ENCODE peak calls at places on chromosomes 1 and 21, in five cellular contexts. O is AG10803, G is adrenal gland, X is kidney epithelial cell, D is lung. R is an unnamed sample.
A peak's percentile ranks its signal among the peaks of the same experiment; 100 is the strongest.

GRCh38 chr1:182174202-182174855 is 112.8 kb upstream of the ZNF648 start:
- DNase-seq in D (no peak), G (peak; percentile 29), X (no peak), O (no peak), R (no peak)

GRCh38 chr1:116111196-116112021 is at the start of gene MAB21L3:
- DNase-seq in D (no peak), X (no peak), O (no peak), G (no peak), R (no peak)

GRCh38 chr1:243723458-243724043 is 126.5 kb downstream of the AKT3 start:
- DNase-seq in X (no peak), D (no peak), O (no peak), G (no peak), R (peak; percentile 53)

GRCh38 chr21:36783612-36784383 is 84.9 kb downstream of the SIM2 start:
- DNase-seq in X (peak; percentile 91), D (peak; percentile 52), O (no peak), G (peak; percentile 79), R (peak; percentile 18)

GRCh38 chr1:17581389-17582123 is 42.1 kb downstream of the ARHGEF10L start:
- DNase-seq in O (no peak), D (no peak), X (no peak), G (no peak), R (no peak)

GRCh38 chr1:160205974-160206369 is 788 bp downstream of the PEA15 start:
- DNase-seq in O (peak; percentile 67), D (no peak), G (peak; percentile 58), X (peak; percentile 18), R (peak; percentile 43)

GRCh38 chr1:169711469-169712308 is at the start of gene SELL:
- DNase-seq in G (peak; percentile 58), O (peak; percentile 65), X (peak; percentile 16), D (peak; percentile 71), R (peak; percentile 88)

GRCh38 chr1:177800386-177801058 is 169.3 kb downstream of the SEC16B start:
- DNase-seq in D (no peak), G (no peak), O (peak; percentile 78), X (peak; percentile 45), R (no peak)

GRCh38 chr21:38438476-38438893 is 59.8 kb downstream of the ERG start:
- DNase-seq in X (peak; percentile 37), D (peak; percentile 50), O (peak; percentile 64), G (peak; percentile 67), R (peak; percentile 98)

GRCh38 chr21:33948096-33948950 is 32.7 kb upstream of the ATP5PO start:
- DNase-seq in D (peak; percentile 53), X (no peak), G (peak; percentile 86), O (peak; percentile 39), R (peak; percentile 37)

GRCh38 chr1:58922302-58923089 is 138.6 kb upstream of the JUN start:
- DNase-seq in O (peak; percentile 23), X (no peak), D (peak; percentile 74), G (peak; percentile 85), R (peak; percentile 79)

GRCh38 chr1:169426174-169426716 is 1.0 kb downstream of the CCDC181 start:
- DNase-seq in G (no peak), O (no peak), D (no peak), X (no peak), R (no peak)

GRCh38 chr1:167431261-167431908 is 86.9 kb downstream of the CD247 start:
- DNase-seq in O (no peak), D (no peak), G (no peak), X (no peak), R (no peak)

GRCh38 chr1:23177031-23177430 is 8.4 kb upstream of the LUZP1 start:
- DNase-seq in X (no peak), O (no peak), G (no peak), D (no peak), R (no peak)

GRCh38 chr1:186325239-186325638 is 49.8 kb downstream of the TPR start:
- DNase-seq in G (no peak), D (no peak), X (no peak), O (peak; percentile 25), R (peak; percentile 39)

GRCh38 chr1:226061793-226062557 is 541 bp upstream of the H3-3A start:
- DNase-seq in G (peak; percentile 83), D (peak; percentile 75), O (peak; percentile 77), X (peak; percentile 28), R (peak; percentile 83)

GRCh38 chr1:232628335-232629214 is 1.4 kb downstream of the SIPA1L2 start:
- DNase-seq in O (peak; percentile 54), G (no peak), X (no peak), D (no peak), R (peak; percentile 62)

GRCh38 chr21:42725416-42725930 is 72.1 kb downstream of the PDE9A start:
- DNase-seq in X (no peak), G (no peak), D (no peak), O (no peak), R (no peak)
- H3K4me3 ChIP-seq in X (no peak overlapping the region), G (no peak overlapping the region), D (no peak overlapping the region), O (no peak overlapping the region), R (no peak overlapping the region)

GRCh38 chr1:21468597-21468996 is 28.7 kb downstream of the NBPF3 start:
- DNase-seq in D (no peak), G (no peak), O (peak; percentile 27), X (no peak), R (peak; percentile 53)
- TF ChIP-seq CTCF in D (no peak), G (peak; percentile 7), O (peak; percentile 47), X (peak; percentile 26), R (peak; percentile 52)

GRCh38 chr1:61606448-61607312 is 118.3 kb downstream of the TM2D1 start:
- DNase-seq in G (peak; percentile 33), O (peak; percentile 66), X (no peak), D (peak; percentile 38), R (peak; percentile 84)

GRCh38 chr1:61604684-61605083 is 120.3 kb downstream of the TM2D1 start:
- DNase-seq in G (no peak), D (no peak), O (no peak), X (no peak), R (no peak)

GRCh38 chr1:61602663-61603062 is 122.3 kb downstream of the TM2D1 start:
- DNase-seq in G (no peak), X (no peak), D (no peak), O (no peak), R (no peak)

GRCh38 chr1:61607448-61607847 is 117.5 kb downstream of the TM2D1 start:
- DNase-seq in X (no peak), D (no peak), O (no peak), G (no peak), R (no peak)

GRCh38 chr1:61605607-61606321 is 119.2 kb downstream of the TM2D1 start:
- DNase-seq in O (peak; percentile 48), D (no peak), X (peak; percentile 4), G (no peak), R (peak; percentile 31)
- H3K4me3 ChIP-seq in O (no peak overlapping the region), D (no peak overlapping the region), X (no peak overlapping the region), G (no peak overlapping the region), R (no peak overlapping the region)

GRCh38 chr1:26853600-26853999 is 9.3 kb upstream of the SFN start:
- DNase-seq in D (no peak), X (no peak), G (no peak), O (no peak), R (no peak)

GRCh38 chr1:26852701-26853100 is 10.2 kb upstream of the SFN start:
- DNase-seq in X (no peak), G (no peak), O (no peak), D (no peak), R (no peak)

GRCh38 chr1:26848947-26849774 is 13.8 kb upstream of the SFN start:
- DNase-seq in O (peak; percentile 80), D (peak; percentile 81), G (peak; percentile 83), X (peak; percentile 91), R (peak; percentile 94)

GRCh38 chr1:26853156-26853555 is 9.8 kb upstream of the SFN start:
- DNase-seq in O (peak; percentile 83), G (peak; percentile 85), X (no peak), D (peak; percentile 92), R (peak; percentile 81)

DNA sequence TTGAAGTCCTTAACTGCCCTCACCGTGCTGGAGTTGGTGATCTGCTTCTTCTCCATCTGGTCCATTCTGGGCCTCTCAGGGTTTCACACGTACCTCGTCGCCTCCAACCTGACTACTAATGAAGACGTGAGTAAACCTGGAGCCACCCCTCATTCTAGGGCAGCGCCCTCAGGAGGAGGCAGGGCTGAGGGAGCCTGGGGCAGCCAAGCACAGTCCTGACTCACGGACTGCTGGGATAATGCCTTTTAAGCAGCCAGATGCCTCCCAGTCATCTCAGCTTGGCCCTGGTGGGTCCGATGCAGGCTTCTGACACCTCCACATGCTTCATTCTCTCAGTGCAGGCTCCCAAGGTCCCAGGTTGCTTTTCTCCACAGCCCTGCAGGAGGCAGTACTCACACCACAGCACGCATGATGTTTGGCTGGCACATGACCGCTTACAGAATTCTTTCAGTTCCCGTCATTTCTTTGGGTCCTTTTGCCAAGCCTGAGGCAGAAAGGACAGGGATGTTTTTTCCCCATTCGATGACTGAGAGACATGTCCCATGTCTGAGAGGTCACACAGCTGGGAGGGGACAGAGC is 11.8 kb upstream of the SFN start:
- DNase-seq in O (no peak), D (no peak), X (no peak), G (no peak), R (no peak)
- TF ChIP-seq CTCF in O (no peak), D (no peak), X (peak; percentile 17), G (no peak), R (peak; percentile 11)

GRCh38 chr1:7831458-7831857 is 21.4 kb downstream of the UTS2 start:
- DNase-seq in O (no peak), X (no peak), G (no peak), D (no peak), R (peak; percentile 3)

GRCh38 chr1:7826363-7826762 is 26.5 kb downstream of the UTS2 start:
- DNase-seq in D (no peak), O (no peak), X (no peak), G (no peak), R (no peak)

GRCh38 chr1:7824701-7825100 is 28.2 kb downstream of the UTS2 start:
- DNase-seq in O (no peak), X (no peak), D (no peak), G (no peak), R (no peak)

GRCh38 chr1:7827134-7827955 is 25.5 kb downstream of the UTS2 start:
- DNase-seq in G (no peak), D (no peak), X (no peak), O (peak; percentile 6), R (peak; percentile 6)
- H3K4me3 ChIP-seq in G (no peak overlapping the region), D (no peak overlapping the region), X (no peak overlapping the region), O (peak overlapping the region; percentile 45), R (peak overlapping the region; percentile 32)